ENCODE peak calls at places on chromosomes 7 and 10, in ten cellular contexts. E is NCI-H2171 treated with DMSO at 0.1 percent for 48 hours, Z is right atrium auricular region, X is GM20000, V is AG04450, S is ELR, J is RKO, T is non-pigmented ciliary epithelial cell, C is HS-5, B is fibroblast of pulmonary artery. H is an unnamed sample.

GRCh38 chr7:92768501-92769360 is 67.6 kb downstream of the CDK6 start:
- DNase-seq in X (peak), T (no peak), S (peak), B (peak), E (peak), V (no peak), C (no peak), J (peak), Z (no peak), H (no peak)

GRCh38 chr7:30278849-30279505 is 5.4 kb upstream of the ZNRF2 start:
- DNase-seq in E (no peak), C (no peak), V (no peak), J (no peak), B (no peak), Z (no peak), S (peak), X (no peak), T (no peak), H (no peak)

GRCh38 chr10:119693262-119693957 is 32.4 kb upstream of the INPP5F start:
- DNase-seq in J (no peak), T (no peak), X (peak), V (no peak), C (no peak), B (no peak), Z (no peak), E (no peak), S (peak), H (no peak)

GRCh38 chr7:522071-522937 is 2.7 kb upstream of the PDGFA start:
- DNase-seq in V (no peak), C (no peak), S (peak), J (peak), E (peak), X (peak), T (no peak), Z (peak), B (peak), H (no peak)

GRCh38 chr10:78648256-78648860 is 420.4 kb upstream of the ZMIZ1 start:
- DNase-seq in J (no peak), Z (no peak), X (no peak), T (no peak), E (no peak), V (no peak), S (no peak), C (no peak), B (no peak), H (no peak)

GRCh38 chr7:95549818-95550529 is 46.3 kb downstream of the PDK4 start:
- DNase-seq in J (peak), Z (peak), B (peak), V (peak), X (no peak), S (peak), T (peak), C (peak), E (peak), H (peak)

GRCh38 chr10:111303887-111304286 is 227.1 kb downstream of the ADRA2A start:
- DNase-seq in X (no peak), V (no peak), S (no peak), Z (no peak), C (no peak), E (no peak), B (no peak), J (no peak), T (no peak), H (no peak)

GRCh38 chr7:20197837-20198236 is 19.3 kb downstream of the MACC1 start:
- DNase-seq in C (no peak), X (no peak), T (no peak), S (peak), B (no peak), Z (no peak), E (no peak), V (no peak), J (no peak), H (no peak)

GRCh38 chr10:86413046-86413728 is 46.6 kb upstream of the GRID1 start:
- DNase-seq in C (no peak), T (no peak), V (no peak), X (peak), S (peak), Z (no peak), E (no peak), J (no peak), B (peak), H (no peak)

GRCh38 chr7:48144291-48144768 is 26.9 kb upstream of the ABCA13 start:
- DNase-seq in C (no peak), S (no peak), T (no peak), V (no peak), Z (no peak), J (no peak), E (no peak), B (no peak), X (no peak), H (no peak)

GRCh38 chr10:103510046-103510685 is 16.7 kb downstream of the NEURL1 start:
- DNase-seq in V (no peak), T (no peak), X (no peak), C (no peak), B (no peak), S (no peak), E (no peak), J (no peak), Z (no peak), H (no peak)

GRCh38 chr10:128624656-128625530 is 498.7 kb upstream of the MKI67 start:
- DNase-seq in J (no peak), C (no peak), E (no peak), T (no peak), Z (peak), V (no peak), B (no peak), X (no peak), S (no peak), H (no peak)

GRCh38 chr7:4951903-4952636 is 6.9 kb downstream of the MMD2 start:
- DNase-seq in V (no peak), E (no peak), C (no peak), S (peak), X (peak), Z (no peak), T (no peak), B (peak), J (peak), H (no peak)

GRCh38 chr7:139121-139520 is 53.2 kb upstream of the FAM20C start:
- DNase-seq in C (no peak), V (no peak), X (no peak), E (no peak), B (no peak), S (no peak), Z (no peak), J (no peak), T (no peak), H (no peak)

GRCh38 chr10:106941297-106942034 is 223.0 kb downstream of the SORCS1 start:
- DNase-seq in V (no peak), S (no peak), B (no peak), T (no peak), X (no peak), C (no peak), J (no peak), Z (no peak), E (no peak), H (no peak)

GRCh38 chr7:45982912-45983719 is 62.0 kb upstream of the IGFBP3 start:
- DNase-seq in V (no peak), C (no peak), J (no peak), B (no peak), E (no peak), S (no peak), X (no peak), Z (no peak), T (no peak), H (no peak)

GRCh38 chr10:61175331-61175730 is 231.3 kb upstream of the RHOBTB1 start:
- DNase-seq in C (no peak), X (no peak), J (no peak), T (no peak), Z (no peak), B (no peak), E (peak), S (no peak), V (no peak), H (no peak)

GRCh38 chr10:92175164-92175563 is 115.7 kb downstream of the CPEB3 start:
- DNase-seq in X (no peak), E (no peak), T (no peak), C (no peak), S (no peak), B (no peak), Z (no peak), V (no peak), J (no peak), H (no peak)

GRCh38 chr10:17025444-17026295 is 103.9 kb downstream of the CUBN start:
- DNase-seq in S (peak), B (peak), J (peak), C (peak), V (peak), Z (peak), X (no peak), E (no peak), T (peak), H (no peak)

GRCh38 chr7:40579401-40579800 is 444.6 kb downstream of the SUGCT start:
- DNase-seq in V (no peak), B (peak), T (peak), J (no peak), E (no peak), Z (no peak), S (no peak), X (no peak), C (no peak), H (no peak)

GRCh38 chr7:119640326-119640725 is 632.6 kb upstream of the KCND2 start:
- DNase-seq in B (no peak), J (no peak), C (no peak), T (no peak), X (no peak), E (no peak), V (no peak), Z (no peak), S (no peak), H (no peak)

GRCh38 chr7:123208793-123209192 is 9.0 kb upstream of the SLC13A1 start:
- DNase-seq in E (peak), S (no peak), Z (no peak), B (peak), J (peak), X (peak), C (no peak), T (no peak), V (no peak), H (no peak)

GRCh38 chr7:100472854-100473499 is 6.0 kb downstream of the TSC22D4 start:
- DNase-seq in B (peak), T (no peak), J (no peak), X (no peak), E (peak), Z (peak), C (no peak), S (peak), V (no peak), H (no peak)

GRCh38 chr10:102299873-102300272 is 54.5 kb downstream of the GBF1 start:
- DNase-seq in J (peak), Z (no peak), C (peak), T (peak), E (no peak), S (peak), X (no peak), V (no peak), B (peak), H (no peak)

GRCh38 chr7:148116954-148117353 is 473.6 kb upstream of the C7orf33 start:
- DNase-seq in C (no peak), X (no peak), B (no peak), V (no peak), T (no peak), J (no peak), E (peak), Z (no peak), S (no peak), H (no peak)

GRCh38 chr10:19659920-19660655 is 156.1 kb upstream of the PLXDC2 start:
- DNase-seq in E (no peak), J (peak), V (no peak), S (peak), Z (no peak), C (no peak), X (no peak), B (no peak), T (peak), H (no peak)

GRCh38 chr10:86969421-86970041 is 1.2 kb downstream of the ADIRF start:
- DNase-seq in B (no peak), C (no peak), V (no peak), Z (no peak), E (peak), T (no peak), J (peak), S (peak), X (peak), H (no peak)

GRCh38 chr7:40341836-40342235 is 207.0 kb downstream of the SUGCT start:
- DNase-seq in Z (no peak), V (no peak), T (no peak), S (no peak), B (no peak), J (no peak), C (no peak), E (no peak), X (no peak), H (no peak)

GRCh38 chr7:8190121-8190895 is 71.7 kb downstream of the ICA1 start:
- DNase-seq in T (peak), J (peak), V (peak), X (peak), E (peak), C (peak), Z (no peak), B (peak), S (peak), H (no peak)

H was measured in NCI-H2081 treated with DMSO at 0.1 percent for 48 hours.